ENCODE peak calls at places on chromosome 16, in six cellular contexts. One of them, this sample, is unnamed.
A peak's percentile ranks its signal among the peaks of the same experiment; 100 is the strongest.

GRCh38 chr16:4339909-4340308 is 11.2 kb downstream of the PAM16 start:
- DNase-seq in colonic mucosa: no peak
- DNase-seq in neural progenitor cell: no peak
- DNase-seq in adrenal gland: no peak
- DNase-seq in stomach: peak; percentile 46
- DNase-seq in heart right ventricle: no peak
- DNase-seq in this sample: no peak

GRCh38 chr16:76081936-76082335 is 195.3 kb upstream of the CNTNAP4 start:
- DNase-seq in colonic mucosa: no peak
- DNase-seq in adrenal gland: no peak
- DNase-seq in neural progenitor cell: no peak
- DNase-seq in stomach: no peak
- DNase-seq in heart right ventricle: no peak
- DNase-seq in this sample: no peak

GRCh38 chr16:2471016-2471652 is at the start of gene NTN3:
- DNase-seq in adrenal gland: no peak
- DNase-seq in neural progenitor cell: peak; percentile 88
- DNase-seq in colonic mucosa: no peak
- DNase-seq in heart right ventricle: no peak
- DNase-seq in stomach: no peak
- DNase-seq in this sample: no peak

GRCh38 chr16:85353839-85354622 is 241.8 kb upstream of the CIBAR2 start:
- DNase-seq in colonic mucosa: peak; percentile 53
- DNase-seq in stomach: peak; percentile 82
- DNase-seq in heart right ventricle: no peak
- DNase-seq in neural progenitor cell: no peak
- DNase-seq in adrenal gland: no peak
- DNase-seq in this sample: peak; percentile 85

GRCh38 chr16:19744670-19745069 is 26.6 kb downstream of the IQCK start:
- DNase-seq in neural progenitor cell: no peak
- DNase-seq in adrenal gland: no peak
- DNase-seq in heart right ventricle: no peak
- DNase-seq in colonic mucosa: no peak
- DNase-seq in stomach: no peak
- DNase-seq in this sample: no peak

GRCh38 chr16:47987136-47987535 is 168.7 kb downstream of the ABCC12 start:
- DNase-seq in heart right ventricle: no peak
- DNase-seq in colonic mucosa: no peak
- DNase-seq in neural progenitor cell: no peak
- DNase-seq in stomach: no peak
- DNase-seq in adrenal gland: no peak
- DNase-seq in this sample: no peak

GRCh38 chr16:63720848-63721247 is 1401.0 kb downstream of the CDH11 start:
- DNase-seq in adrenal gland: no peak
- DNase-seq in heart right ventricle: no peak
- DNase-seq in neural progenitor cell: no peak
- DNase-seq in stomach: no peak
- DNase-seq in colonic mucosa: no peak
- DNase-seq in this sample: no peak

GRCh38 chr16:69865701-69866100 is 85.4 kb upstream of the CLEC18A start:
- DNase-seq in adrenal gland: no peak
- DNase-seq in heart right ventricle: peak; percentile 23
- DNase-seq in colonic mucosa: no peak
- DNase-seq in stomach: peak; percentile 51
- DNase-seq in neural progenitor cell: peak; percentile 44
- DNase-seq in this sample: peak; percentile 32

GRCh38 chr16:69443809-69444611 is 19.6 kb downstream of the CYB5B start:
- DNase-seq in adrenal gland: peak; percentile 52
- DNase-seq in neural progenitor cell: no peak
- DNase-seq in heart right ventricle: no peak
- DNase-seq in colonic mucosa: peak; percentile 43
- DNase-seq in stomach: no peak
- DNase-seq in this sample: no peak

GRCh38 chr16:28936784-28937155 is 5.0 kb downstream of the CD19 start:
- DNase-seq in adrenal gland: no peak
- DNase-seq in heart right ventricle: no peak
- DNase-seq in stomach: no peak
- DNase-seq in neural progenitor cell: no peak
- DNase-seq in colonic mucosa: no peak
- DNase-seq in this sample: no peak

GRCh38 chr16:57537596-57538234 is 1.3 kb upstream of the CCDC102A start:
- DNase-seq in adrenal gland: no peak
- DNase-seq in colonic mucosa: peak; percentile 17
- DNase-seq in stomach: no peak
- DNase-seq in neural progenitor cell: no peak
- DNase-seq in heart right ventricle: peak; percentile 6
- DNase-seq in this sample: no peak
- TF ChIP-seq CTCF in adrenal gland: no peak
- TF ChIP-seq CTCF in colonic mucosa: no peak
- TF ChIP-seq CTCF in stomach: no peak
- TF ChIP-seq CTCF in neural progenitor cell: no peak
- TF ChIP-seq CTCF in heart right ventricle: no peak
- TF ChIP-seq CTCF in this sample: no peak

GRCh38 chr16:89489731-89490385 is 503 bp downstream of the ANKRD11 start:
- DNase-seq in heart right ventricle: no peak
- DNase-seq in adrenal gland: no peak
- DNase-seq in neural progenitor cell: no peak
- DNase-seq in colonic mucosa: no peak
- DNase-seq in stomach: no peak
- DNase-seq in this sample: no peak
- H3K4me1 ChIP-seq in heart right ventricle: peaks cover 36% of the 10 kb centered on the region
- H3K4me1 ChIP-seq in adrenal gland: peaks cover 53% of the 10 kb centered on the region
- H3K4me1 ChIP-seq in neural progenitor cell: peaks cover 37% of the 10 kb centered on the region
- H3K4me1 ChIP-seq in colonic mucosa: peaks cover 26% of the 10 kb centered on the region
- H3K4me1 ChIP-seq in stomach: peaks cover 52% of the 10 kb centered on the region
- H3K4me1 ChIP-seq in this sample: peaks cover 23% of the 10 kb centered on the region

GRCh38 chr16:67028167-67028554 is 788 bp upstream of the CBFB start:
- DNase-seq in adrenal gland: no peak
- DNase-seq in neural progenitor cell: no peak
- DNase-seq in heart right ventricle: no peak
- DNase-seq in stomach: no peak
- DNase-seq in colonic mucosa: no peak
- DNase-seq in this sample: no peak

GRCh38 chr16:67028555-67029248 is at the start of gene CBFB:
- DNase-seq in adrenal gland: peak; percentile 92
- DNase-seq in stomach: peak; percentile 93
- DNase-seq in heart right ventricle: peak; percentile 91
- DNase-seq in colonic mucosa: peak; percentile 92
- DNase-seq in neural progenitor cell: peak; percentile 93
- DNase-seq in this sample: peak; percentile 92

GRCh38 chr16:67027046-67027445 is 1.9 kb upstream of the CBFB start:
- DNase-seq in heart right ventricle: no peak
- DNase-seq in stomach: no peak
- DNase-seq in colonic mucosa: no peak
- DNase-seq in neural progenitor cell: no peak
- DNase-seq in adrenal gland: no peak
- DNase-seq in this sample: no peak

GRCh38 chr16:67029249-67030096 is 524 bp downstream of the CBFB start:
- DNase-seq in heart right ventricle: peak; percentile 67
- DNase-seq in stomach: peak; percentile 66
- DNase-seq in colonic mucosa: peak; percentile 71
- DNase-seq in adrenal gland: peak; percentile 58
- DNase-seq in neural progenitor cell: peak; percentile 68
- DNase-seq in this sample: peak; percentile 58

GRCh38 chr16:67030221-67030962 is 1.4 kb downstream of the CBFB start:
- DNase-seq in heart right ventricle: no peak
- DNase-seq in neural progenitor cell: no peak
- DNase-seq in adrenal gland: no peak
- DNase-seq in colonic mucosa: no peak
- DNase-seq in stomach: no peak
- DNase-seq in this sample: no peak
- H3K27ac ChIP-seq in heart right ventricle: peak overlapping the region; percentile 100
- H3K27ac ChIP-seq in neural progenitor cell: no peak overlapping the region
- H3K27ac ChIP-seq in adrenal gland: peak overlapping the region; percentile 93
- H3K27ac ChIP-seq in colonic mucosa: peak overlapping the region; percentile 100
- H3K27ac ChIP-seq in stomach: peak overlapping the region; percentile 95
- H3K27ac ChIP-seq in this sample: peak overlapping the region; percentile 92

DNA sequence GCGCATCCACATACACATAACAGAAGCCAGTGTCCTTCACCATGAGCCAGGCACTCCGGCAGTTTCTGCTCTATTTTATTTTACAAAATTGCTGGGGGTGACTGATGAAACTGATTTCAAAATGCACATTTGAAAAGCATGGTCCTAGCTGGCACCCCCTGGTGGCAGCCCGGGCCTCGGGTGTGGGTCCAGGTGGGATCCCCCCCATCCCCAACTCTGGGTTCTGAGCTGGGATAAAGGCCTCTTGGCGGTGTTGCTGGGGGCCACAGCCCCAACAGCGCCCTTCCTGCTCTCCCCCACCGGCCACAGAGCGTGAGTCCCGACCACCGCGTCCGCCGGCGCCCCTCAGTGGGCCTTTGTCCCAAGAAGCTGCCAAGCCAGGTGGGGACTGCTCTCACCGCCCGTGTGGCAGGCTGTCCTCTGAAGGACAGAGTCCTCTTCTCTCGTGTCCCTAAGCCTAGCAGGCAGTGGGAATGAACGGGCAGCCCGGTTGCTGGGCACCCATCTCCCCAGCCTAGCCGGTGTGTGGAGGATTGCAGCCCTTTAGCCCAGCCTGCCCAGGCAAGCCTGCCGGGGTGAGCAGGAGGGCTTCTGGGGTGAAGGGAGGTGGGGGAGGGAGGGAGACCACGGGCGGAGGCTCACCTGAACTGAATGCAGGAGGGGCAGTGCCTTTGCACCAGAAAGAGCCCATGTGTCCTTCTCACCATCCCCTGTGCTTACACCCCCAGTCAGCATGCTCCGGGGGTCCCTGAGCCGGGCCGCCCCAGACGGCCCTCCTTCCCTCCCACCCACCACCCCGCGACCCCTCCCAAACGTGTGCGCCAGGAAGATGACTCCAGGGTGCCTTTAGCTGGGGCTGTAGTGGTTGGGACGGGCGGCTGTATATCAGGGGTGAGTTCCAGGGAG is 898 bp downstream of the SNAI3 start:
- DNase-seq in neural progenitor cell: peak; percentile 52
- DNase-seq in colonic mucosa: no peak
- DNase-seq in adrenal gland: peak; percentile 52
- DNase-seq in heart right ventricle: no peak
- DNase-seq in stomach: no peak
- DNase-seq in this sample: no peak
- TF ChIP-seq CTCF in neural progenitor cell: peak; percentile 70
- TF ChIP-seq CTCF in colonic mucosa: peak; percentile 24
- TF ChIP-seq CTCF in adrenal gland: peak; percentile 39
- TF ChIP-seq CTCF in heart right ventricle: peak; percentile 51
- TF ChIP-seq CTCF in stomach: no peak
- TF ChIP-seq CTCF in this sample: no peak

DNA sequence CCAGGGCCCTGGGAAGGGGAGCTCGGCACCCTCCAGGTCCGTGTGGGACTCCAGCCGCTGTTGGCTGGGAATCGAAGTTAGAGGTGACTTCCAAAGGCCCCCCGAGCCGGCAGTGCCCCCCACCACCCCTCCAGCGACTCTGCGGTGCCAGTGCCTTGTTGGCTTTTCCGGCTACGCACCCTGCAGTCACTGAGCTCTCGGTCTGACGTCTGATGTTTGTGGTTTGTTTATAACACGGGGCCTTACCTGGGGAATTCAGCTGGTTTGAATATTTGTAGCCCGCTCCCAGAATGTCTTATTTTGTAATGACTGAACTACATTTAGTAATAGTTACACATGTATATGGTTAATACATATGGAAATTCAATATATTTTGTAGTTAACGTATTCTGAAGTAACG is 7.1 kb upstream of the BAIAP3 start:
- DNase-seq in neural progenitor cell: no peak
- DNase-seq in heart right ventricle: no peak
- DNase-seq in colonic mucosa: no peak
- DNase-seq in stomach: no peak
- DNase-seq in adrenal gland: no peak
- DNase-seq in this sample: no peak
- H3K4me1 ChIP-seq in neural progenitor cell: peaks cover under 1% of the 10 kb centered on the region
- H3K4me1 ChIP-seq in heart right ventricle: peaks cover 20% of the 10 kb centered on the region
- H3K4me1 ChIP-seq in colonic mucosa: peaks cover 3% of the 10 kb centered on the region
- H3K4me1 ChIP-seq in stomach: peaks cover 5% of the 10 kb centered on the region
- H3K4me1 ChIP-seq in adrenal gland: peaks cover 3% of the 10 kb centered on the region
- H3K4me1 ChIP-seq in this sample: no peaks in the 10 kb centered on the region

GRCh38 chr16:30760160-30760559 is 1.7 kb downstream of the CFAP119 start:
- DNase-seq in adrenal gland: no peak
- DNase-seq in neural progenitor cell: no peak
- DNase-seq in heart right ventricle: no peak
- DNase-seq in stomach: no peak
- DNase-seq in colonic mucosa: no peak
- DNase-seq in this sample: no peak
- H3K27ac ChIP-seq in adrenal gland: no peak overlapping the region
- H3K27ac ChIP-seq in neural progenitor cell: no peak overlapping the region
- H3K27ac ChIP-seq in heart right ventricle: no peak overlapping the region
- H3K27ac ChIP-seq in stomach: no peak overlapping the region
- H3K27ac ChIP-seq in colonic mucosa: no peak overlapping the region
- H3K27ac ChIP-seq in this sample: no peak overlapping the region

DNA sequence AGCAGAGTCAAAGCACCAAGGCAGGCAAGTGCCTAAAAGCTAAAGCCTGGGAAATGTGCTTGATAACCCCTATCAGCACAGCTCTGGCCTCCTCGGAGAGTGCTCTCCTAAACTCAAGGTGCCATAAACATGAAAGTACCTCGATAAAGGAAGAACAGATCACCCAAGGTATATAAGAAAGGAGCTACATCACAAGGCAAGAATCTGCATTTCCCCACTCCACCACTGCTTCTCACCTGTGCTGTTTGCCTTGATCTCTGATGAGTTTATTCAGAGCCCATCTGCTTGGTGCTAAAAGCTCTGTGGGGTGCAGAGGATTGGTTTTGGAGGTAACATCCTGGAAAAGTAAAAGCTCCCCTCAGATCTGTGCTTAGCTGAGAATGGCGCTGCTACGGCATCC is 449.5 kb upstream of the CDH5 start:
- DNase-seq in heart right ventricle: no peak
- DNase-seq in adrenal gland: no peak
- DNase-seq in colonic mucosa: no peak
- DNase-seq in neural progenitor cell: no peak
- DNase-seq in stomach: no peak
- DNase-seq in this sample: no peak
- TF ChIP-seq CTCF in heart right ventricle: no peak
- TF ChIP-seq CTCF in adrenal gland: no peak
- TF ChIP-seq CTCF in colonic mucosa: no peak
- TF ChIP-seq CTCF in neural progenitor cell: no peak
- TF ChIP-seq CTCF in stomach: no peak
- TF ChIP-seq CTCF in this sample: no peak

GRCh38 chr16:53057658-53058057 is 2.9 kb downstream of the CHD9 start:
- DNase-seq in colonic mucosa: no peak
- DNase-seq in stomach: no peak
- DNase-seq in heart right ventricle: no peak
- DNase-seq in adrenal gland: peak; percentile 24
- DNase-seq in neural progenitor cell: no peak
- DNase-seq in this sample: no peak

GRCh38 chr16:53058882-53059281 is 4.1 kb downstream of the CHD9 start:
- DNase-seq in adrenal gland: no peak
- DNase-seq in stomach: no peak
- DNase-seq in heart right ventricle: no peak
- DNase-seq in neural progenitor cell: no peak
- DNase-seq in colonic mucosa: no peak
- DNase-seq in this sample: no peak

GRCh38 chr16:53058441-53058840 is 3.6 kb downstream of the CHD9 start:
- DNase-seq in neural progenitor cell: no peak
- DNase-seq in colonic mucosa: no peak
- DNase-seq in stomach: no peak
- DNase-seq in adrenal gland: peak; percentile 27
- DNase-seq in heart right ventricle: no peak
- DNase-seq in this sample: no peak

GRCh38 chr16:53061256-53061655 is 6.5 kb downstream of the CHD9 start:
- DNase-seq in stomach: no peak
- DNase-seq in adrenal gland: no peak
- DNase-seq in neural progenitor cell: no peak
- DNase-seq in heart right ventricle: no peak
- DNase-seq in colonic mucosa: no peak
- DNase-seq in this sample: no peak

GRCh38 chr16:53059672-53060071 is 4.9 kb downstream of the CHD9 start:
- DNase-seq in neural progenitor cell: no peak
- DNase-seq in heart right ventricle: no peak
- DNase-seq in adrenal gland: no peak
- DNase-seq in colonic mucosa: no peak
- DNase-seq in stomach: no peak
- DNase-seq in this sample: no peak
- H3K4me1 ChIP-seq in neural progenitor cell: peaks cover 15% of the 10 kb centered on the region
- H3K4me1 ChIP-seq in heart right ventricle: peaks cover 28% of the 10 kb centered on the region
- H3K4me1 ChIP-seq in adrenal gland: peaks cover 58% of the 10 kb centered on the region
- H3K4me1 ChIP-seq in colonic mucosa: peaks cover 7% of the 10 kb centered on the region
- H3K4me1 ChIP-seq in stomach: peaks cover 35% of the 10 kb centered on the region
- H3K4me1 ChIP-seq in this sample: no peaks in the 10 kb centered on the region

This sample was measured in lung.